ENCODE peak calls at places on chromosome 6, in four cellular contexts. D is H9; O is activated CD4-positive, CD25-positive, alpha-beta regulatory T cell; H is H1. R is an unnamed sample.

GRCh38 chr6:164998297-164998696 is 311.1 kb downstream of the C6orf118 start:
- DNase-seq in D (no peak), O (no peak), H (no peak), R (no peak)

GRCh38 chr6:75147512-75147911 is 58.3 kb downstream of the COL12A1 start:
- DNase-seq in D (no peak), O (no peak), H (no peak), R (no peak)

GRCh38 chr6:6556738-6557503 is 31.6 kb upstream of the LY86 start:
- DNase-seq in D (peak), O (no peak), H (peak), R (peak)

GRCh38 chr6:147298461-147298860 is 94.2 kb downstream of the STXBP5 start:
- DNase-seq in D (no peak), O (no peak), H (no peak), R (no peak)

GRCh38 chr6:157813757-157814455 is 9.1 kb upstream of the SNX9 start:
- DNase-seq in D (no peak), O (no peak), H (no peak), R (no peak)

GRCh38 chr6:6595025-6595424 is 6.5 kb downstream of the LY86 start:
- DNase-seq in D (no peak), O (no peak), H (no peak), R (no peak)

GRCh38 chr6:30730611-30731435 is 10.7 kb downstream of the TUBB start:
- DNase-seq in D (peak), O (peak), H (no peak), R (no peak)

GRCh38 chr6:79724816-79725215 is 93.7 kb downstream of the SH3BGRL2 start:
- DNase-seq in D (no peak), O (no peak), H (no peak), R (no peak)

GRCh38 chr6:138250513-138251247 is 32.4 kb upstream of the PBOV1 start:
- DNase-seq in D (no peak), O (no peak), H (no peak), R (peak)

GRCh38 chr6:54586251-54586650 is 260.3 kb upstream of the FAM83B start:
- DNase-seq in D (no peak), O (no peak), H (no peak), R (no peak)

GRCh38 chr6:39218868-39219567 is 10.3 kb downstream of the KCNK5 start:
- DNase-seq in D (no peak), O (no peak), H (no peak), R (no peak)

R was measured in pulmonary artery endothelial cell.